ENCODE peak calls at places on chromosomes 4 and X, in eight cellular contexts. One of them, this sample, is unnamed.

GRCh38 chrX:13005671-13006473 is 31.0 kb downstream of the TMSB4X start:
- DNase-seq in tibial nerve: no peak
- DNase-seq in CD8-positive, alpha-beta T cell: no peak
- DNase-seq in lower lobe of right lung: no peak
- DNase-seq in progenitor cell of endocrine pancreas: no peak
- DNase-seq in osteocyte: no peak
- DNase-seq in astrocyte: peak; percentile 66
- DNase-seq in GM13976: peak; percentile 50
- DNase-seq in this sample: peak; percentile 57

GRCh38 chr4:168200685-168201084 is 108.3 kb downstream of the ANXA10 start:
- DNase-seq in CD8-positive, alpha-beta T cell: no peak
- DNase-seq in GM13976: no peak
- DNase-seq in progenitor cell of endocrine pancreas: no peak
- DNase-seq in tibial nerve: no peak
- DNase-seq in astrocyte: no peak
- DNase-seq in lower lobe of right lung: no peak
- DNase-seq in osteocyte: no peak
- DNase-seq in this sample: no peak

GRCh38 chr4:6027392-6027791 is 9.2 kb upstream of the C4orf50 start:
- DNase-seq in tibial nerve: no peak
- DNase-seq in GM13976: no peak
- DNase-seq in lower lobe of right lung: no peak
- DNase-seq in CD8-positive, alpha-beta T cell: no peak
- DNase-seq in osteocyte: no peak
- DNase-seq in progenitor cell of endocrine pancreas: no peak
- DNase-seq in astrocyte: no peak
- DNase-seq in this sample: no peak

GRCh38 chr4:2537011-2537830 is 774 bp downstream of the FAM193A start:
- DNase-seq in tibial nerve: no peak
- DNase-seq in osteocyte: peak; percentile 87
- DNase-seq in astrocyte: peak; percentile 24
- DNase-seq in lower lobe of right lung: peak; percentile 76
- DNase-seq in CD8-positive, alpha-beta T cell: peak; percentile 26
- DNase-seq in progenitor cell of endocrine pancreas: peak; percentile 35
- DNase-seq in GM13976: peak; percentile 59
- DNase-seq in this sample: peak; percentile 40

GRCh38 chr4:26199566-26199965 is 121.2 kb upstream of the RBPJ start:
- DNase-seq in progenitor cell of endocrine pancreas: no peak
- DNase-seq in GM13976: no peak
- DNase-seq in lower lobe of right lung: no peak
- DNase-seq in CD8-positive, alpha-beta T cell: no peak
- DNase-seq in tibial nerve: no peak
- DNase-seq in astrocyte: no peak
- DNase-seq in osteocyte: no peak
- DNase-seq in this sample: no peak

GRCh38 chrX:45424341-45424740 is 223.7 kb upstream of the DIPK2B start:
- DNase-seq in tibial nerve: no peak
- DNase-seq in progenitor cell of endocrine pancreas: no peak
- DNase-seq in lower lobe of right lung: no peak
- DNase-seq in osteocyte: no peak
- DNase-seq in astrocyte: no peak
- DNase-seq in CD8-positive, alpha-beta T cell: no peak
- DNase-seq in GM13976: no peak
- DNase-seq in this sample: no peak

GRCh38 chrX:11537141-11537540 is 128.6 kb downstream of the ARHGAP6 start:
- DNase-seq in GM13976: no peak
- DNase-seq in astrocyte: no peak
- DNase-seq in lower lobe of right lung: no peak
- DNase-seq in progenitor cell of endocrine pancreas: no peak
- DNase-seq in tibial nerve: no peak
- DNase-seq in CD8-positive, alpha-beta T cell: no peak
- DNase-seq in osteocyte: no peak
- DNase-seq in this sample: no peak

GRCh38 chr4:7190668-7191545 is 1.4 kb upstream of the SORCS2 start:
- DNase-seq in osteocyte: no peak
- DNase-seq in GM13976: no peak
- DNase-seq in progenitor cell of endocrine pancreas: no peak
- DNase-seq in CD8-positive, alpha-beta T cell: no peak
- DNase-seq in astrocyte: no peak
- DNase-seq in tibial nerve: no peak
- DNase-seq in lower lobe of right lung: peak; percentile 10
- DNase-seq in this sample: no peak

GRCh38 chr4:18214656-18215055 is 193.1 kb upstream of the LCORL start:
- DNase-seq in CD8-positive, alpha-beta T cell: no peak
- DNase-seq in osteocyte: no peak
- DNase-seq in lower lobe of right lung: no peak
- DNase-seq in progenitor cell of endocrine pancreas: no peak
- DNase-seq in GM13976: no peak
- DNase-seq in tibial nerve: no peak
- DNase-seq in astrocyte: no peak
- DNase-seq in this sample: no peak

GRCh38 chr4:76781698-76782595 is 116.0 kb downstream of the SOWAHB start:
- DNase-seq in tibial nerve: no peak
- DNase-seq in GM13976: peak; percentile 49
- DNase-seq in progenitor cell of endocrine pancreas: no peak
- DNase-seq in lower lobe of right lung: no peak
- DNase-seq in osteocyte: no peak
- DNase-seq in astrocyte: peak; percentile 99
- DNase-seq in CD8-positive, alpha-beta T cell: no peak
- DNase-seq in this sample: no peak

GRCh38 chrX:23993012-23993633 is 33.9 kb downstream of the KLHL15 start:
- DNase-seq in CD8-positive, alpha-beta T cell: no peak
- DNase-seq in GM13976: no peak
- DNase-seq in tibial nerve: no peak
- DNase-seq in progenitor cell of endocrine pancreas: no peak
- DNase-seq in astrocyte: peak; percentile 22
- DNase-seq in osteocyte: no peak
- DNase-seq in lower lobe of right lung: no peak
- DNase-seq in this sample: no peak

GRCh38 chrX:56783996-56784620 is 55.1 kb downstream of the NBDY start:
- DNase-seq in lower lobe of right lung: no peak
- DNase-seq in GM13976: no peak
- DNase-seq in osteocyte: no peak
- DNase-seq in astrocyte: no peak
- DNase-seq in CD8-positive, alpha-beta T cell: no peak
- DNase-seq in progenitor cell of endocrine pancreas: no peak
- DNase-seq in tibial nerve: no peak
- DNase-seq in this sample: no peak

GRCh38 chr4:648579-649292 is 23.4 kb downstream of the PDE6B start:
- DNase-seq in osteocyte: no peak
- DNase-seq in astrocyte: no peak
- DNase-seq in tibial nerve: no peak
- DNase-seq in CD8-positive, alpha-beta T cell: no peak
- DNase-seq in GM13976: no peak
- DNase-seq in progenitor cell of endocrine pancreas: no peak
- DNase-seq in lower lobe of right lung: peak; percentile 43
- DNase-seq in this sample: no peak

GRCh38 chr4:650461-650860 is 23.6 kb downstream of the ATP5ME start:
- DNase-seq in osteocyte: no peak
- DNase-seq in astrocyte: no peak
- DNase-seq in CD8-positive, alpha-beta T cell: no peak
- DNase-seq in lower lobe of right lung: peak; percentile 24
- DNase-seq in GM13976: no peak
- DNase-seq in progenitor cell of endocrine pancreas: no peak
- DNase-seq in tibial nerve: no peak
- DNase-seq in this sample: no peak

GRCh38 chr4:647481-647880 is 22.1 kb downstream of the PDE6B start:
- DNase-seq in astrocyte: no peak
- DNase-seq in tibial nerve: no peak
- DNase-seq in osteocyte: no peak
- DNase-seq in lower lobe of right lung: no peak
- DNase-seq in progenitor cell of endocrine pancreas: no peak
- DNase-seq in GM13976: no peak
- DNase-seq in CD8-positive, alpha-beta T cell: no peak
- DNase-seq in this sample: no peak

GRCh38 chr4:649751-650310 is 24.2 kb downstream of the ATP5ME start:
- DNase-seq in tibial nerve: no peak
- DNase-seq in lower lobe of right lung: peak; percentile 36
- DNase-seq in progenitor cell of endocrine pancreas: no peak
- DNase-seq in osteocyte: no peak
- DNase-seq in astrocyte: no peak
- DNase-seq in CD8-positive, alpha-beta T cell: no peak
- DNase-seq in GM13976: no peak
- DNase-seq in this sample: no peak

GRCh38 chr4:649293-649625 is 23.9 kb downstream of the PDE6B start:
- DNase-seq in osteocyte: no peak
- DNase-seq in progenitor cell of endocrine pancreas: no peak
- DNase-seq in lower lobe of right lung: peak; percentile 34
- DNase-seq in GM13976: no peak
- DNase-seq in CD8-positive, alpha-beta T cell: no peak
- DNase-seq in astrocyte: no peak
- DNase-seq in tibial nerve: no peak
- DNase-seq in this sample: no peak
- TF ChIP-seq CTCF in osteocyte: no peak
- TF ChIP-seq CTCF in progenitor cell of endocrine pancreas: no peak
- TF ChIP-seq CTCF in lower lobe of right lung: no peak
- TF ChIP-seq CTCF in GM13976: no peak
- TF ChIP-seq CTCF in CD8-positive, alpha-beta T cell: no peak
- TF ChIP-seq CTCF in astrocyte: no peak
- TF ChIP-seq CTCF in tibial nerve: no peak
- TF ChIP-seq CTCF in this sample: no peak

GRCh38 chr4:85639946-85640345 is 165.0 kb downstream of the ARHGAP24 start:
- DNase-seq in astrocyte: no peak
- DNase-seq in lower lobe of right lung: no peak
- DNase-seq in tibial nerve: no peak
- DNase-seq in osteocyte: no peak
- DNase-seq in CD8-positive, alpha-beta T cell: no peak
- DNase-seq in GM13976: no peak
- DNase-seq in progenitor cell of endocrine pancreas: no peak
- DNase-seq in this sample: no peak

GRCh38 chr4:85642356-85643100 is 167.6 kb downstream of the ARHGAP24 start:
- DNase-seq in osteocyte: no peak
- DNase-seq in progenitor cell of endocrine pancreas: no peak
- DNase-seq in GM13976: peak; percentile 7
- DNase-seq in CD8-positive, alpha-beta T cell: no peak
- DNase-seq in astrocyte: no peak
- DNase-seq in lower lobe of right lung: no peak
- DNase-seq in tibial nerve: no peak
- DNase-seq in this sample: peak; percentile 13

GRCh38 chr4:85644061-85644460 is 169.1 kb downstream of the ARHGAP24 start:
- DNase-seq in lower lobe of right lung: no peak
- DNase-seq in astrocyte: no peak
- DNase-seq in osteocyte: no peak
- DNase-seq in progenitor cell of endocrine pancreas: no peak
- DNase-seq in tibial nerve: no peak
- DNase-seq in CD8-positive, alpha-beta T cell: no peak
- DNase-seq in GM13976: no peak
- DNase-seq in this sample: no peak
- TF ChIP-seq CTCF in lower lobe of right lung: no peak
- TF ChIP-seq CTCF in astrocyte: no peak
- TF ChIP-seq CTCF in osteocyte: no peak
- TF ChIP-seq CTCF in progenitor cell of endocrine pancreas: no peak
- TF ChIP-seq CTCF in tibial nerve: no peak
- TF ChIP-seq CTCF in CD8-positive, alpha-beta T cell: no peak
- TF ChIP-seq CTCF in GM13976: no peak
- TF ChIP-seq CTCF in this sample: no peak

GRCh38 chr4:57193996-57194675 is 84.0 kb upstream of the IGFBP7 start:
- DNase-seq in astrocyte: no peak
- DNase-seq in GM13976: no peak
- DNase-seq in tibial nerve: no peak
- DNase-seq in lower lobe of right lung: no peak
- DNase-seq in osteocyte: no peak
- DNase-seq in progenitor cell of endocrine pancreas: no peak
- DNase-seq in CD8-positive, alpha-beta T cell: no peak
- DNase-seq in this sample: no peak
- TF ChIP-seq CTCF in astrocyte: no peak
- TF ChIP-seq CTCF in GM13976: no peak
- TF ChIP-seq CTCF in tibial nerve: no peak
- TF ChIP-seq CTCF in lower lobe of right lung: no peak
- TF ChIP-seq CTCF in osteocyte: no peak
- TF ChIP-seq CTCF in progenitor cell of endocrine pancreas: peak; percentile 21
- TF ChIP-seq CTCF in CD8-positive, alpha-beta T cell: no peak
- TF ChIP-seq CTCF in this sample: no peak

DNA sequence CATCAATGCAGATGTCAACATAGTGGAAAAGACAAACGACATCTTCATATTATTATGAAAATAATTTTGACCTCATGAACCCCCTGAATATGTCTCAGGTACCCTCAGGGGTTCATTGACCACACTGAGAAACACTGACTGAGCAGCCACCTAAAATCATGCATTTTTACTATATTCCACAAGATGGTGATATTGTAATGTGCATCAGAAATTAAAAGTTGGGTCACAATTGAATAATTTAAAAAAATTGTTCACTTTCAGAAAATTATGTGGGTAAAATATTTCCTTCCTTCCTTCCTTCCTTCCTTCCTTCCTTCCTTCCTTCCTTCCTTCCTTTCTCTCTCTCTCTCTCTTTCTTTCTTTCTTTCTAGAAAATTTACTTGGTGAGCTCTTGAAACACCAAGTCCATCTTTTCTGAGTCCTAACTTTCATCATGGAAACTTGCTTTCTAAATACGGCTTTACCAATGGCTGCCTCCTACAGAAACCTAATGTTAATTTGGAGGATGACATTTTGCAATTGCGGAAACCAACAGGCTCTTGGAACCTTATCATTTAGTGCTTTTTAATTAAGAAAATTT is 103.6 kb downstream of the RTL3 start:
- DNase-seq in osteocyte: no peak
- DNase-seq in tibial nerve: no peak
- DNase-seq in astrocyte: no peak
- DNase-seq in progenitor cell of endocrine pancreas: no peak
- DNase-seq in lower lobe of right lung: no peak
- DNase-seq in CD8-positive, alpha-beta T cell: no peak
- DNase-seq in GM13976: peak; percentile 2
- DNase-seq in this sample: peak; percentile 5
- TF ChIP-seq CTCF in osteocyte: peak; percentile 68
- TF ChIP-seq CTCF in tibial nerve: peak; percentile 35
- TF ChIP-seq CTCF in astrocyte: peak; percentile 40
- TF ChIP-seq CTCF in progenitor cell of endocrine pancreas: peak; percentile 43
- TF ChIP-seq CTCF in lower lobe of right lung: peak; percentile 25
- TF ChIP-seq CTCF in CD8-positive, alpha-beta T cell: peak; percentile 68
- TF ChIP-seq CTCF in GM13976: no peak
- TF ChIP-seq CTCF in this sample: peak; percentile 31

DNA sequence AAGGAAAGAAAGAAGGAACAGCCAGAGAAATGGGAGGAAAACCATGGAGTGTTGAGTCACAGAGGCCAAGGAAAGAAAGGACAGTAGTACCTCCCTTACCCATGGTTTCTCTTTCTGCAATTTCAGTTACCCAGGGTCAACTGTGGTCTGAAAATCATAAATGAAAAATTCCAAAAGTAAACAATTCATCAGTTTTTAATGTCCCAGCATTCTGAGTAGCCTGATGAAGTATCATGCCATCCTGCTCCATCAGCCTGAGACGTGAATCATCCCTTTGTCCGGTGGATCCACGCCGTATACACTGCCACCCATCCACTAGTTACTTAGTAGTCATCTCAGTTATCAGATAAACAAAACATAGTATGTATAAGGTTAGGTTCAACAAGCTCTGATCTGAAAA is 114.2 kb downstream of the COMMD8 start:
- DNase-seq in lower lobe of right lung: no peak
- DNase-seq in progenitor cell of endocrine pancreas: no peak
- DNase-seq in tibial nerve: no peak
- DNase-seq in astrocyte: peak; percentile 73
- DNase-seq in CD8-positive, alpha-beta T cell: no peak
- DNase-seq in osteocyte: no peak
- DNase-seq in GM13976: no peak
- DNase-seq in this sample: no peak
- TF ChIP-seq CTCF in lower lobe of right lung: no peak
- TF ChIP-seq CTCF in progenitor cell of endocrine pancreas: no peak
- TF ChIP-seq CTCF in tibial nerve: no peak
- TF ChIP-seq CTCF in astrocyte: no peak
- TF ChIP-seq CTCF in CD8-positive, alpha-beta T cell: no peak
- TF ChIP-seq CTCF in osteocyte: no peak
- TF ChIP-seq CTCF in GM13976: no peak
- TF ChIP-seq CTCF in this sample: no peak

This sample was measured in GM10248.